ENCODE peak calls at places on chromosomes 4 and X, in six cellular contexts. L, X, O, P, Q and C are unnamed samples.

GRCh38 chr4:144403903-144404302 is 242.1 kb upstream of the HHIP start:
- DNase-seq in L (no peak), X (no peak), O (no peak), P (no peak), Q (no peak), C (no peak)

GRCh38 chrX:71106427-71106826 is at the start of gene CXorf65:
- DNase-seq in L (no peak), X (no peak), O (no peak), P (no peak), Q (no peak), C (no peak)

GRCh38 chr4:157080605-157081004 is 4.7 kb downstream of the GLRB start:
- DNase-seq in L (no peak), X (no peak), O (no peak), P (no peak), Q (no peak), C (no peak)

GRCh38 chr4:19038231-19038630 is 1016.7 kb upstream of the LCORL start:
- DNase-seq in L (no peak), X (no peak), O (no peak), P (no peak), Q (no peak), C (peak)

GRCh38 chr4:109499513-109499912 is 60.5 kb upstream of the MCUB start:
- DNase-seq in L (no peak), X (no peak), O (no peak), P (no peak), Q (no peak), C (no peak)

GRCh38 chr4:173505924-173506779 is 23.9 kb downstream of the HAND2 start:
- DNase-seq in L (no peak), X (peak), O (no peak), P (peak), Q (peak), C (peak)

GRCh38 chr4:6633091-6633906 is 7.2 kb upstream of the MRFAP1 start:
- DNase-seq in L (no peak), X (peak), O (no peak), P (no peak), Q (no peak), C (no peak)

GRCh38 chr4:55004831-55005230 is 120.6 kb downstream of the KDR start:
- DNase-seq in L (no peak), X (peak), O (no peak), P (no peak), Q (no peak), C (no peak)